ENCODE peak calls at places on chromosome 22, in four cellular contexts. A is A549, Z is HepG2, H is K562. E is an unnamed sample.

GRCh38 chr22:26972281-26972680 is 314.9 kb downstream of the MIAT start:
- DNase-seq in H (no peak), Z (no peak), A (no peak), E (no peak)

GRCh38 chr22:48082284-48082683 is 1319.8 kb downstream of the TBC1D22A start:
- DNase-seq in H (no peak), Z (no peak), A (no peak), E (no peak)

GRCh38 chr22:39313258-39314001 is 6.0 kb downstream of the RPL3 start:
- DNase-seq in H (no peak), A (no peak), Z (no peak), E (no peak)

GRCh38 chr22:34036936-34037335 is 116.7 kb upstream of the LARGE1 start:
- DNase-seq in H (no peak), A (no peak), Z (no peak), E (no peak)

GRCh38 chr22:47174096-47174495 is 411.6 kb downstream of the TBC1D22A start:
- DNase-seq in H (no peak), Z (no peak), A (no peak), E (no peak)

GRCh38 chr22:33882991-33883390 is 37.3 kb downstream of the LARGE1 start:
- DNase-seq in A (no peak), Z (no peak), H (no peak), E (no peak)

GRCh38 chr22:25488244-25489020 is 76.0 kb upstream of the GRK3 start:
- DNase-seq in Z (peak), H (peak), A (peak), E (no peak)

GRCh38 chr22:48622891-48623545 is 1204.7 kb downstream of the BRD1 start:
- DNase-seq in Z (no peak), A (no peak), H (no peak), E (no peak)

GRCh38 chr22:46107089-46107664 is 43.1 kb upstream of the PPARA start:
- DNase-seq in H (no peak), Z (no peak), A (no peak), E (no peak)

GRCh38 chr22:21018314-21018713 is 3.3 kb downstream of the P2RX6 start:
- DNase-seq in A (no peak), H (no peak), Z (no peak), E (no peak)

GRCh38 chr22:38193580-38193979 is 8.2 kb upstream of the MAFF start:
- DNase-seq in Z (no peak), A (no peak), H (peak), E (no peak)

GRCh38 chr22:47808236-47808845 is 1045.9 kb downstream of the TBC1D22A start:
- DNase-seq in Z (no peak), A (no peak), H (no peak), E (no peak)

GRCh38 chr22:26041931-26042330 is 127.3 kb upstream of the SEZ6L start:
- DNase-seq in H (no peak), Z (no peak), A (no peak), E (no peak)

GRCh38 chr22:48096846-48097665 is 1334.6 kb downstream of the TBC1D22A start:
- DNase-seq in Z (no peak), A (no peak), H (no peak), E (no peak)

GRCh38 chr22:20798218-20798617 is 24.3 kb downstream of the SERPIND1 start:
- DNase-seq in A (no peak), Z (no peak), H (no peak), E (no peak)

GRCh38 chr22:30017375-30017774 is 62.9 kb upstream of the HORMAD2 start:
- DNase-seq in Z (no peak), H (no peak), A (no peak), E (no peak)

GRCh38 chr22:20881231-20881630 is 22.4 kb downstream of the SNAP29 start:
- DNase-seq in H (no peak), A (no peak), Z (no peak), E (no peak)

GRCh38 chr22:46801826-46802607 is 39.6 kb downstream of the TBC1D22A start:
- DNase-seq in H (no peak), Z (no peak), A (no peak), E (no peak)

GRCh38 chr22:45007247-45007945 is 2.4 kb downstream of the PHF21B start:
- DNase-seq in H (peak), Z (no peak), A (peak), E (no peak)

GRCh38 chr22:29342577-29343312 is 27.2 kb upstream of the RASL10A start:
- DNase-seq in H (peak), Z (peak), A (no peak), E (no peak)

GRCh38 chr22:26322179-26322905 is 106.7 kb upstream of the ASPHD2 start:
- DNase-seq in H (no peak), A (no peak), Z (no peak), E (no peak)

GRCh38 chr22:26770624-26771023 is 113.2 kb downstream of the MIAT start:
- DNase-seq in A (no peak), H (no peak), Z (no peak), E (no peak)

GRCh38 chr22:29083576-29084566 is 11.0 kb downstream of the KREMEN1 start:
- DNase-seq in H (peak), Z (no peak), A (no peak), E (no peak)

GRCh38 chr22:50684986-50685385 is 12.4 kb downstream of the SHANK3 start:
- DNase-seq in Z (no peak), H (no peak), A (no peak), E (no peak)

GRCh38 chr22:44196731-44197131 is 16.0 kb downstream of the PARVG start:
- DNase-seq in H (no peak), Z (no peak), A (no peak), E (no peak)

GRCh38 chr22:44574057-44574456 is 76.0 kb upstream of the RTL6 start:
- DNase-seq in Z (no peak), A (peak), H (no peak), E (no peak)

GRCh38 chr22:47123827-47124442 is 361.5 kb downstream of the TBC1D22A start:
- DNase-seq in A (no peak), Z (no peak), H (no peak), E (no peak)

GRCh38 chr22:33851240-33851639 is 69.0 kb downstream of the LARGE1 start:
- DNase-seq in Z (no peak), A (no peak), H (no peak), E (no peak)

GRCh38 chr22:41925783-41926460 is 684 bp downstream of the TNFRSF13C start:
- DNase-seq in A (peak), H (peak), Z (peak), E (no peak)

GRCh38 chr22:39173787-39174497 is 21.5 kb upstream of the CBX7 start:
- DNase-seq in Z (no peak), H (no peak), A (no peak), E (no peak)

GRCh38 chr22:45171830-45172229 is 8.1 kb downstream of the NUP50 start:
- DNase-seq in A (no peak), Z (no peak), H (no peak), E (no peak)

GRCh38 chr22:44463151-44463550 is 34.9 kb downstream of the RTL6 start:
- DNase-seq in Z (no peak), H (no peak), A (no peak), E (no peak)

GRCh38 chr22:22702159-22702873 is 57.9 kb downstream of the GGTLC2 start:
- DNase-seq in Z (no peak), H (peak), A (no peak), E (no peak)
- TF ChIP-seq MAFK in Z (no peak), H (no peak), A (no peak), E (no peak)

DNA sequence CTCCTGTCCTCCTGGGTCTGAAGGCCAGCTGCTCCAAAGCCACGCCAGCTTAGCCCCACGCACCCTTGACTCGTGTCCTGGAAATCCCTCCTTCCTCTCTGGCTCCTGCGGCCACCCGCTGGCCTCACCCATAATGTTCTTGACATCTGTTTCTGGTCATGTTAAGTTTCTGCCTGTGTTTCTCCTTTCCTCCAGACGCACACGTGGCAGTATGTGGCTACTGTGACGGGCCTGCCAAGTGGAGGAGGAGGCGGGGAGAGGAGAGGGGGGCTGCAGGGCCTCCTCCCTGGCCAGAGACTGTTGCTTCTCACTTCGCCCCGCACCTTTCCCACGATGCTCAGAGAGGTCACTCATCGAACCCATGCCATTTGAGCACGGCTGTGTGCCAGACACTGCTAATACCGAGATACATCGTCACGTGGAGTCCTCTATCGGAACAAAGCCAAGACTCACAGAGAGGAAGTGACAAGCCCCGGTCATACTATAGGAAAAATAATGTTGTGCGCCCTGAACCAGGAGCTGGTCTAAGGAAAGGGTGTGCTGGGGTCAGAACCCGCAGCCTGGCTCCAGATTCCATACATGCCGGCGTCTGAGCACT is 11.5 kb downstream of the C1QTNF6 start:
- DNase-seq in A (no peak), H (no peak), Z (no peak), E (no peak)
- TF ChIP-seq CHD2 in A (no peak), H (no peak), Z (no peak), E (no peak)

DNA sequence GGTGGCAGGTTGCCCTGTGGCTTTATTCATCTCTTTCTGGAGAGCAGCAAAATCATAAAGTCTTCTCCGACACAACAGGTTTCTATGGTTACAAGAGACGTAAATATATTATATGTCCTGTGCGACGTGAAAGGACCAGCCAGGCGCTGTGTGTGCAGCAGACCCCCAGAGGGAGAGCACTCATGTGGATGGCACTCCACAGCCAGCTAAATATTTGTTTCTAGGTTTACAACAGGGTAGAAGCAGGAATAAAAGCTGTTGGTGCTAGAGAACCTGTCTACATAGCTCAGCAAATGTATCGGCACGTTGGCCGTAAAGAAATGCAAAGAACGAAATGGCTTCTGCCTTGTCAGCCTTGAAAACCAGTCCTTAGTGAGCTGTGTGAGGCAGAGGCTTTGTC is 133.8 kb upstream of the PITPNB start:
- DNase-seq in H (no peak), Z (no peak), A (no peak), E (no peak)
- TF ChIP-seq EP300 in H (no peak), Z (no peak), A (no peak), E (no peak)

GRCh38 chr22:49636649-49637048 is 191.0 kb downstream of the BRD1 start:
- DNase-seq in H (no peak), A (no peak), Z (no peak), E (no peak)
- TF ChIP-seq MAFK in H (no peak), A (no peak), Z (no peak), E (no peak)

GRCh38 chr22:19525666-19526065 is 1.5 kb upstream of the CLDN5 start:
- DNase-seq in A (no peak), H (no peak), Z (no peak), E (no peak)

GRCh38 chr22:19523240-19524169 is 705 bp downstream of the CLDN5 start:
- DNase-seq in A (no peak), Z (no peak), H (no peak), E (no peak)

GRCh38 chr22:19525116-19525660 is 978 bp upstream of the CLDN5 start:
- DNase-seq in Z (no peak), H (no peak), A (no peak), E (no peak)

GRCh38 chr22:19522881-19523239 is 1.4 kb downstream of the CLDN5 start:
- DNase-seq in Z (no peak), H (no peak), A (no peak), E (no peak)

GRCh38 chr22:19524170-19525115 is at the start of gene CLDN5:
- DNase-seq in H (no peak), Z (no peak), A (no peak), E (peak)
- TF ChIP-seq CHD2 in H (no peak), Z (no peak), A (no peak), E (no peak)

GRCh38 chr22:40856513-40857308 is at the start of the genes ST13 and XPNPEP3:
- DNase-seq in A (peak), Z (peak), H (peak), E (peak)
- TF ChIP-seq EP300 in A (no peak), Z (no peak), H (peak), E (peak)

DNA sequence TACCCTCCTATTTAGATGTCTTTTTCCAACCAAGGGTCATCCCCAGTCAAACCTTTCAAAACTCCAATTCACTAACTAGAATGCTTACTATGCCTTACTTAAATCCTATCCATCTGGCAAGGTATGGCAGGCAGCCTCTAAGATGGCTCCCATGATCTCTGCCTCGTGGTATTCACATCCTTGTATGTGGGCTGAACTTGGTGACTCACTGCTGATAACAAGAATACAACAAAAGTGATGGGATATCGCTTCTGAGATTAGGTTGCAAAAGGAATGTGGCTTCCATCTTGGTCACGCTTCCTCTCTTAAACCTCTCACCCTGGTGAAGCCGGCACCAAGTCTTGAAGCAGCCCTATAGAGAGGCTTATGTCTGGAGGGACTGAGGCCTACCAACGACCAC is 29.6 kb upstream of the UPB1 start:
- DNase-seq in A (peak), H (peak), Z (peak), E (no peak)
- TF ChIP-seq MAFK in A (no peak), H (no peak), Z (no peak), E (no peak)

GRCh38 chr22:35335936-35336781 is 36.5 kb downstream of the TOM1 start:
- DNase-seq in A (no peak), Z (no peak), H (no peak), E (no peak)
- TF ChIP-seq CHD2 in A (no peak), Z (no peak), H (no peak), E (no peak)

GRCh38 chr22:17583151-17583550 is 19.9 kb downstream of the SLC25A18 start:
- DNase-seq in A (no peak), Z (no peak), H (no peak), E (no peak)
- TF ChIP-seq EP300 in A (no peak), Z (no peak), H (no peak), E (no peak)

GRCh38 chr22:31846161-31847115 is 92.6 kb downstream of the DEPDC5 start:
- DNase-seq in Z (no peak), H (peak), A (peak), E (no peak)
- TF ChIP-seq MAFK in Z (peak), H (no peak), A (peak), E (no peak)

E was measured in H1.